ENCODE peak calls at places on chromosomes 12 and 14, in four cellular contexts. I, T, N and G are unnamed samples.

GRCh38 chr12:120332523-120332922 is 4.9 kb upstream of the PLA2G1B start:
- DNase-seq in I (no peak), T (no peak), N (no peak), G (no peak)

GRCh38 chr12:108335349-108336119 is 3.6 kb downstream of the CMKLR1 start:
- DNase-seq in I (no peak), T (no peak), N (no peak), G (no peak)

GRCh38 chr14:54749727-54750126 is 152.9 kb downstream of the GCH1 start:
- DNase-seq in I (no peak), T (no peak), N (no peak), G (no peak)

GRCh38 chr14:36905272-36906046 is 243.8 kb downstream of the PAX9 start:
- DNase-seq in I (no peak), T (no peak), N (no peak), G (peak; percentile 4)

GRCh38 chr14:74235017-74235416 is 4.2 kb upstream of the VSX2 start:
- DNase-seq in I (no peak), T (no peak), N (no peak), G (no peak)

GRCh38 chr12:132433641-132434395 is 56.1 kb upstream of the FBRSL1 start:
- DNase-seq in I (no peak), T (no peak), N (no peak), G (no peak)

GRCh38 chr12:91379051-91379775 is 196.6 kb upstream of the DCN start:
- DNase-seq in I (no peak), T (no peak), N (no peak), G (no peak)

GRCh38 chr14:100290607-100291304 is 15.5 kb downstream of the SLC25A29 start:
- DNase-seq in I (no peak), T (no peak), N (no peak), G (no peak)

GRCh38 chr12:87923361-87923760 is 105.8 kb downstream of the C12orf50 start:
- DNase-seq in I (no peak), T (no peak), N (no peak), G (no peak)

GRCh38 chr14:68986926-68987652 is 8.0 kb upstream of the ACTN1 start:
- DNase-seq in I (no peak), T (peak; percentile 36), N (no peak), G (no peak)

GRCh38 chr12:112413846-112414625 is 4.6 kb upstream of the RPL6 start:
- DNase-seq in I (no peak), T (no peak), N (no peak), G (no peak)

GRCh38 chr14:34628681-34629135 is 1.2 kb downstream of the SNX6 start:
- DNase-seq in I (no peak), T (peak; percentile 24), N (no peak), G (peak; percentile 5)

GRCh38 chr14:102574840-102575478 is 17.5 kb upstream of the RCOR1 start:
- DNase-seq in I (no peak), T (no peak), N (no peak), G (no peak)

GRCh38 chr14:22375321-22375930 is 213.6 kb downstream of the DAD1 start:
- DNase-seq in I (peak; percentile 46), T (no peak), N (no peak), G (no peak)

GRCh38 chr12:34402899-34403705 is 380.8 kb downstream of the ALG10 start:
- DNase-seq in I (no peak), T (peak; percentile 1), N (no peak), G (no peak)

GRCh38 chr14:59829469-59829868 is 41.1 kb downstream of the RTN1 start:
- DNase-seq in I (no peak), T (no peak), N (no peak), G (no peak)

GRCh38 chr14:75221797-75222196 is 45.4 kb upstream of the TMED10 start:
- DNase-seq in I (no peak), T (no peak), N (no peak), G (no peak)

GRCh38 chr12:82299617-82300016 is 58.6 kb downstream of the CCDC59 start:
- DNase-seq in I (peak; percentile 1), T (no peak), N (no peak), G (peak; percentile 30)

GRCh38 chr12:19244312-19244711 is 114.8 kb downstream of the PLEKHA5 start:
- DNase-seq in I (no peak), T (no peak), N (no peak), G (no peak)

GRCh38 chr12:54421873-54422250 is 2.8 kb upstream of the ITGA5 start:
- DNase-seq in I (no peak), T (no peak), N (no peak), G (no peak)

GRCh38 chr12:113267621-113268020 is 46.4 kb downstream of the TPCN1 start:
- DNase-seq in I (no peak), T (no peak), N (no peak), G (no peak)